ENCODE peak calls at places on chromosomes 11 and 22, in seven cellular contexts. S is germinal center; U is stimulated activated CD4-positive, alpha-beta T cell treated with anti-CD3 and anti-CD28 coated beads, Interleukin-2, amount 100 ng/mL, for 48 hours; O is Calu3; M is choroid plexus epithelial cell; D is IMR-90; T is dorsolateral prefrontal cortex. Z is an unnamed sample.

GRCh38 chr11:68090706-68091105 is 30.5 kb downstream of the CHKA start:
- DNase-seq in S (no peak), D (peak; percentile 11), O (peak; percentile 43), U (no peak), T (no peak), M (peak; percentile 13), Z (no peak)

GRCh38 chr11:78654071-78654470 is 79.4 kb upstream of the NARS2 start:
- DNase-seq in O (no peak), M (no peak), T (no peak), U (no peak), S (no peak), D (no peak), Z (no peak)

GRCh38 chr22:30596886-30597285 is 5.2 kb upstream of the PES1 start:
- DNase-seq in D (no peak), M (no peak), U (no peak), O (no peak), T (no peak), S (no peak), Z (no peak)

GRCh38 chr11:116336540-116336939 is 436.2 kb downstream of the BUD13 start:
- DNase-seq in O (no peak), M (no peak), S (no peak), D (no peak), T (no peak), U (no peak), Z (no peak)

GRCh38 chr11:5336331-5336730 is 7.0 kb downstream of the OR51B5 start:
- DNase-seq in O (no peak), M (peak; percentile 56), U (no peak), T (no peak), S (no peak), D (peak; percentile 76), Z (no peak)

GRCh38 chr11:78042858-78043257 is 19.8 kb upstream of the KCTD14 start:
- DNase-seq in D (no peak), T (no peak), U (no peak), M (no peak), O (no peak), S (no peak), Z (no peak)

GRCh38 chr11:118106789-118107335 is 20.1 kb upstream of the SMIM35 start:
- DNase-seq in M (no peak), U (no peak), D (no peak), O (no peak), S (no peak), T (no peak), Z (no peak)

GRCh38 chr11:8829556-8829955 is 81.4 kb upstream of the AKIP1 start:
- DNase-seq in O (no peak), D (no peak), T (no peak), U (no peak), S (no peak), M (no peak), Z (no peak)

GRCh38 chr11:100639140-100639539 is 47.9 kb upstream of the ARHGAP42 start:
- DNase-seq in M (peak; percentile 93), D (peak; percentile 83), O (no peak), U (no peak), T (no peak), S (no peak), Z (no peak)

GRCh38 chr22:43440556-43440955 is 28.7 kb downstream of the MPPED1 start:
- DNase-seq in T (no peak), D (no peak), O (no peak), U (no peak), M (no peak), S (no peak), Z (no peak)

GRCh38 chr22:17984114-17984513 is 40.2 kb downstream of the MICAL3 start:
- DNase-seq in S (no peak), U (no peak), D (no peak), O (no peak), M (no peak), T (no peak), Z (no peak)

GRCh38 chr11:18986744-18987143 is 47.5 kb upstream of the MRGPRX1 start:
- DNase-seq in U (no peak), O (no peak), S (no peak), D (no peak), T (no peak), M (no peak), Z (no peak)

GRCh38 chr11:130295657-130296056 is 19.1 kb downstream of the ZBTB44 start:
- DNase-seq in M (no peak), T (no peak), D (no peak), U (no peak), S (no peak), O (no peak), Z (no peak)

GRCh38 chr22:40418366-40419201 is 48.2 kb downstream of the SGSM3 start:
- DNase-seq in U (no peak), T (peak; percentile 44), O (no peak), S (peak; percentile 80), M (no peak), D (peak; percentile 56), Z (no peak)

GRCh38 chr11:1015826-1016565 is 20.5 kb downstream of the MUC6 start:
- DNase-seq in D (no peak), U (no peak), O (no peak), M (no peak), S (no peak), T (no peak), Z (no peak)

GRCh38 chr11:14892036-14892556 is at the start of gene CYP2R1:
- DNase-seq in D (peak; percentile 95), T (peak; percentile 81), S (peak; percentile 98), O (peak; percentile 97), M (peak; percentile 98), U (peak; percentile 81), Z (peak; percentile 96)

GRCh38 chr22:48152154-48152775 is 1389.8 kb downstream of the TBC1D22A start:
- DNase-seq in M (no peak), O (no peak), T (no peak), D (no peak), S (peak; percentile 17), U (no peak), Z (no peak)

GRCh38 chr22:32830957-32831356 is 29.5 kb downstream of the TIMP3 start:
- DNase-seq in D (no peak), M (no peak), S (no peak), O (no peak), T (no peak), U (no peak), Z (no peak)

GRCh38 chr11:129643031-129643721 is 172.5 kb upstream of the TMEM45B start:
- DNase-seq in S (no peak), U (no peak), M (peak; percentile 65), T (no peak), O (no peak), D (peak; percentile 74), Z (no peak)

GRCh38 chr22:41557401-41558240 is 3.2 kb upstream of the CSDC2 start:
- DNase-seq in O (no peak), S (no peak), T (no peak), M (peak; percentile 92), D (peak; percentile 94), U (peak; percentile 7), Z (no peak)